ENCODE peak calls at places on chromosomes 11 and 22, in five cellular contexts. A is thoracic aorta, X is AG09309, F is left lung, L is mesendoderm. T is an unnamed sample.

GRCh38 chr22:22578702-22579424 is 19.8 kb upstream of the PRAME start:
- DNase-seq in A (no peak), X (no peak), F (no peak), L (no peak), T (no peak)

GRCh38 chr11:129283141-129283540 is 91.0 kb upstream of the ARHGAP32 start:
- DNase-seq in A (no peak), X (no peak), F (no peak), L (peak), T (no peak)

GRCh38 chr11:86459682-86460460 is 85.2 kb downstream of the CCDC81 start:
- DNase-seq in A (peak), X (peak), F (no peak), L (peak), T (no peak)

GRCh38 chr22:37077802-37078448 is 26.4 kb downstream of the KCTD17 start:
- DNase-seq in A (no peak), X (no peak), F (peak), L (peak), T (peak)

GRCh38 chr11:11787305-11788066 is 54.3 kb upstream of the USP47 start:
- DNase-seq in A (peak), X (peak), F (peak), L (peak), T (peak)

GRCh38 chr22:35604671-35605457 is 12.3 kb downstream of the MB start:
- DNase-seq in A (no peak), X (no peak), F (no peak), L (peak), T (no peak)

GRCh38 chr11:14275081-14275480 is 83.9 kb downstream of the RRAS2 start:
- DNase-seq in A (no peak), X (no peak), F (no peak), L (peak), T (no peak)

GRCh38 chr11:72430743-72431570 is 3.4 kb downstream of the CLPB start:
- DNase-seq in A (no peak), X (no peak), F (no peak), L (peak), T (peak)

GRCh38 chr11:68373189-68373809 is 60.9 kb downstream of the LRP5 start:
- DNase-seq in A (no peak), X (peak), F (no peak), L (no peak), T (no peak)

GRCh38 chr11:19200410-19201201 is 1.2 kb downstream of the CSRP3 start:
- DNase-seq in A (no peak), X (peak), F (peak), L (no peak), T (no peak)

GRCh38 chr11:57345555-57346151 is 7.5 kb downstream of the P2RX3 start:
- DNase-seq in A (no peak), X (no peak), F (peak), L (peak), T (peak)

GRCh38 chr11:116732740-116733385 is 39.9 kb downstream of the BUD13 start:
- DNase-seq in A (no peak), X (peak), F (peak), L (peak), T (peak)
- H3K4me3 ChIP-seq in A (no peak), X (no peak), F (no peak), L (peak), T (no peak)

GRCh38 chr11:32610926-32611325 is 27.3 kb downstream of the EIF3M start:
- DNase-seq in A (no peak), X (no peak), F (no peak), L (no peak), T (no peak)
- H3K4me3 ChIP-seq in A (no peak), X (no peak), F (no peak), L (no peak), T (no peak)

GRCh38 chr11:83827520-83827919 is 541.4 kb upstream of the CCDC90B start:
- DNase-seq in A (no peak), X (no peak), F (no peak), L (no peak), T (no peak)
- H3K4me3 ChIP-seq in A (no peak), X (no peak), F (no peak), L (no peak), T (no peak)

GRCh38 chr11:95606824-95607223 is 182.8 kb downstream of the FAM76B start:
- DNase-seq in A (no peak), X (no peak), F (no peak), L (no peak), T (no peak)

GRCh38 chr11:95608093-95608492 is 181.5 kb downstream of the FAM76B start:
- DNase-seq in A (no peak), X (no peak), F (no peak), L (no peak), T (no peak)

GRCh38 chr11:95611827-95612226 is 177.8 kb downstream of the FAM76B start:
- DNase-seq in A (no peak), X (no peak), F (no peak), L (no peak), T (no peak)
- H3K4me3 ChIP-seq in A (no peak), X (no peak), F (no peak), L (no peak), T (no peak)

T was measured in Jurkat, Clone E6-1.